ENCODE peak calls at places on chromosomes 11 and 22, in seven cellular contexts. V, U, D, Y, M, Q and A are unnamed samples.

GRCh38 chr11:124893781-124894401 is 3.8 kb downstream of the ROBO4 start:
- DNase-seq in V (no peak), M (no peak), D (no peak), U (peak), Q (no peak), Y (no peak), A (no peak)

GRCh38 chr11:93577291-93577690 is 34.1 kb upstream of the SMCO4 start:
- DNase-seq in U (no peak), Y (no peak), M (no peak), D (no peak), V (no peak), Q (no peak), A (no peak)

GRCh38 chr22:22171357-22172218 is 73.0 kb upstream of the VPREB1 start:
- DNase-seq in Q (no peak), D (no peak), Y (no peak), M (no peak), U (no peak), V (no peak), A (peak)

GRCh38 chr11:33933607-33934006 is 41.7 kb upstream of the LMO2 start:
- DNase-seq in V (no peak), Q (no peak), D (no peak), U (no peak), M (no peak), Y (no peak), A (no peak)

GRCh38 chr11:85779956-85780640 is 30.8 kb downstream of the SYTL2 start:
- DNase-seq in M (no peak), Y (no peak), D (no peak), U (no peak), Q (no peak), V (no peak), A (no peak)

GRCh38 chr11:110778351-110778750 is 66.1 kb upstream of the ARHGAP20 start:
- DNase-seq in Q (no peak), U (no peak), D (no peak), M (peak), Y (no peak), V (no peak), A (no peak)

GRCh38 chr22:36325163-36326031 is 62.4 kb downstream of the MYH9 start:
- DNase-seq in Q (peak), Y (no peak), M (peak), U (peak), V (no peak), D (peak), A (no peak)

GRCh38 chr11:2316169-2316962 is 14.6 kb downstream of the TSPAN32 start:
- DNase-seq in U (peak), V (no peak), D (no peak), Q (peak), M (no peak), Y (peak), A (no peak)

GRCh38 chr11:47271961-47272661 is 2.2 kb downstream of the MADD start:
- DNase-seq in D (peak), M (no peak), Y (no peak), Q (no peak), U (no peak), V (no peak), A (no peak)

GRCh38 chr11:76782526-76783293 is 446 bp upstream of the TSKU start:
- DNase-seq in V (peak), M (peak), U (peak), D (peak), Q (peak), Y (peak), A (peak)

GRCh38 chr11:119262668-119263351 is 54.1 kb downstream of the MCAM start:
- DNase-seq in D (no peak), M (no peak), U (no peak), V (peak), Q (no peak), Y (no peak), A (no peak)

GRCh38 chr11:68116892-68117435 is 4.2 kb downstream of the CHKA start:
- DNase-seq in M (no peak), D (no peak), U (peak), Q (no peak), Y (no peak), V (no peak), A (no peak)

GRCh38 chr22:39173787-39174497 is 21.5 kb upstream of the CBX7 start:
- DNase-seq in M (no peak), Y (no peak), U (peak), D (no peak), V (no peak), Q (no peak), A (no peak)

GRCh38 chr11:20387262-20388095 is at the start of gene PRMT3:
- DNase-seq in U (peak), D (peak), Q (peak), V (peak), Y (peak), M (peak), A (peak)

GRCh38 chr22:42786606-42787356 is 66.1 kb upstream of the A4GALT start:
- DNase-seq in Q (no peak), V (no peak), D (no peak), Y (no peak), M (no peak), U (no peak), A (no peak)

GRCh38 chr22:20156611-20157415 is 6.0 kb upstream of the CCDC188 start:
- DNase-seq in Q (peak), V (peak), Y (peak), U (peak), D (peak), M (peak), A (peak)

GRCh38 chr11:35515224-35515623 is 10.2 kb downstream of the PAMR1 start:
- DNase-seq in V (no peak), M (no peak), Q (no peak), U (no peak), Y (no peak), D (no peak), A (no peak)

GRCh38 chr11:112958670-112959069 is 2.5 kb upstream of the NCAM1 start:
- DNase-seq in Y (no peak), V (no peak), U (no peak), D (no peak), Q (no peak), M (no peak), A (no peak)

GRCh38 chr11:44539971-44540370 is 25.5 kb upstream of the CD82 start:
- DNase-seq in D (no peak), M (no peak), U (no peak), V (no peak), Y (no peak), Q (no peak), A (no peak)

GRCh38 chr22:45237065-45237990 is 3.4 kb downstream of the KIAA0930 start:
- DNase-seq in Y (no peak), V (no peak), M (no peak), Q (no peak), D (no peak), U (no peak), A (no peak)

GRCh38 chr11:368414-369335 is 624 bp upstream of the B4GALNT4 start:
- DNase-seq in D (no peak), M (no peak), Q (no peak), Y (no peak), V (no peak), U (no peak), A (no peak)

GRCh38 chr11:85737738-85738137 is 51.7 kb upstream of the CCDC89 start:
- DNase-seq in M (no peak), Y (no peak), D (no peak), V (no peak), Q (no peak), U (no peak), A (no peak)

GRCh38 chr11:64436025-64436424 is 77.1 kb downstream of the RPS6KA4 start:
- DNase-seq in V (no peak), M (no peak), Q (no peak), Y (no peak), D (no peak), U (no peak), A (no peak)

GRCh38 chr11:65855927-65856363 is 2.0 kb downstream of the CFL1 start:
- DNase-seq in V (no peak), Q (peak), D (no peak), M (no peak), Y (no peak), U (no peak), A (peak)

GRCh38 chr22:22452996-22453686 is 55.4 kb downstream of the ZNF280B start:
- DNase-seq in D (no peak), U (no peak), Q (no peak), M (no peak), Y (no peak), V (no peak), A (no peak)

GRCh38 chr11:16605440-16605970 is 132.9 kb upstream of the C11orf58 start:
- DNase-seq in D (peak), M (no peak), Q (peak), V (no peak), U (peak), Y (no peak), A (peak)

DNA sequence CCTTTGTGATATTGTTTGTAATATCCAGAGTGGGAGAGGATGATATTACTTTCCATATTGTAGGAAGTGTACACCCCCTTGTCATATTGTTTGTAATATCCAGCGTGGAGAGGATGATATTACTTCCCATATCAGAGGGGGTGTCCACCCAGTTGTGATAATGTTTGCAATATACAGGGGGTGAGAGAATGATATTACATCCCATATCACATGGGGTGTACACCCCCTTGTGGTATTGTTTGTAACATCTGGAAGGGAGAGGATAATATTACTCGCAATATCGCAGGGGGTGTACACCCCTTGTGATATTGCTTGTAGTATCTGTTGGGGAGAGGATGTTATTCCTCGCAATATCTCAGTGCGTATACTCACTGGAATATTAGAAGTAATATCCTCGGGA is 61.5 kb downstream of the PRSS23 start:
- DNase-seq in U (no peak), Y (no peak), D (no peak), M (no peak), Q (no peak), V (no peak), A (no peak)
- TF ChIP-seq CTCF in U (no peak), Y (no peak), D (no peak), M (no peak), Q (no peak), V (no peak), A (no peak)

DNA sequence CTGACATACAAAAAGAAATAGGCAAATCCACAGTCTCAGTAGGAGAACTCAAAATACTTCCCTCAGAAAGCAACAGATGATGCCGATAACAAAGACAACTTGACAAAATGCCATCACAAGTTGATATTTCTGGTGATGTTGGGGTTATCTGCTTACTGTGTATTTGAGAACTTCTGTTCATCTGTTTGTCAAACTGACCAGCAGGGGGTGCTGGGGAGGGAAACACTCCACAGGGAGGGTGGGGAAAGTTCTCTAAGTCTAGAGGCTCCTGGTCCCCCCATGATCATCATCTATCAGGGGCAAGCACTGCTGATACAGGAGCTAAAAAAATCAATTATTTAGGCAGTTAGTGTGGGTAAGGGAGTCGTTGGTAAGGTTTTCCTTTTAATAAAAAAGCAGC is 19.2 kb downstream of the GLYATL1 start:
- DNase-seq in D (no peak), U (no peak), V (no peak), Q (no peak), M (no peak), Y (no peak), A (peak)
- TF ChIP-seq CTCF in D (peak), U (no peak), V (peak), Q (peak), M (peak), Y (peak), A (peak)

GRCh38 chr11:12235080-12235479 is 124.7 kb downstream of the MICAL2 start:
- DNase-seq in M (no peak), Q (no peak), Y (no peak), D (no peak), U (no peak), V (no peak), A (no peak)

GRCh38 chr11:12235945-12236743 is 125.8 kb downstream of the MICAL2 start:
- DNase-seq in Y (no peak), D (no peak), M (no peak), Q (no peak), V (peak), U (no peak), A (no peak)

GRCh38 chr11:12235549-12235944 is 125.2 kb downstream of the MICAL2 start:
- DNase-seq in U (no peak), Y (no peak), Q (no peak), D (no peak), M (no peak), V (no peak), A (no peak)

GRCh38 chr11:12237381-12237784 is 127.0 kb downstream of the MICAL2 start:
- DNase-seq in M (no peak), Q (no peak), U (no peak), V (no peak), Y (no peak), D (no peak), A (no peak)

GRCh38 chr11:12236744-12237101 is 126.3 kb downstream of the MICAL2 start:
- DNase-seq in D (no peak), Y (no peak), U (no peak), M (no peak), V (no peak), Q (no peak), A (no peak)
- TF ChIP-seq CTCF in D (no peak), Y (no peak), U (no peak), M (no peak), V (no peak), Q (no peak), A (no peak)

GRCh38 chr11:61701298-61701993 is 21.3 kb downstream of the DAGLA start:
- DNase-seq in Y (no peak), U (no peak), Q (no peak), D (no peak), V (no peak), M (no peak), A (peak)
- TF ChIP-seq CTCF in Y (peak), U (no peak), Q (peak), D (no peak), V (peak), M (no peak), A (peak)